ENCODE peak calls at places on chromosomes 16 and 17, in eight cellular contexts. One of them, this sample, is unnamed.

GRCh38 chr17:73401911-73402310 is 90.1 kb upstream of the CDC42EP4 start:
- DNase-seq in heart left ventricle: peak; percentile 87
- DNase-seq in SK-N-SH: peak; percentile 67
- DNase-seq in GM06990: no peak
- DNase-seq in transverse colon: no peak
- DNase-seq in brain microvascular endothelial cell: peak; percentile 86
- DNase-seq in CD8-positive, alpha-beta T cell: no peak
- DNase-seq in psoas muscle: peak; percentile 53
- DNase-seq in this sample: no peak

GRCh38 chr16:30902070-30902972 is 5.9 kb downstream of the CTF1 start:
- DNase-seq in brain microvascular endothelial cell: peak; percentile 16
- DNase-seq in heart left ventricle: peak; percentile 85
- DNase-seq in SK-N-SH: peak; percentile 94
- DNase-seq in GM06990: peak; percentile 78
- DNase-seq in transverse colon: peak; percentile 74
- DNase-seq in CD8-positive, alpha-beta T cell: peak; percentile 58
- DNase-seq in psoas muscle: peak; percentile 74
- DNase-seq in this sample: peak; percentile 30

GRCh38 chr16:10622036-10622921 is 41.9 kb upstream of the EMP2 start:
- DNase-seq in transverse colon: no peak
- DNase-seq in psoas muscle: no peak
- DNase-seq in CD8-positive, alpha-beta T cell: no peak
- DNase-seq in heart left ventricle: peak; percentile 31
- DNase-seq in SK-N-SH: no peak
- DNase-seq in brain microvascular endothelial cell: no peak
- DNase-seq in GM06990: no peak
- DNase-seq in this sample: no peak

GRCh38 chr17:43068570-43069367 is 43.7 kb downstream of the RND2 start:
- DNase-seq in brain microvascular endothelial cell: no peak
- DNase-seq in SK-N-SH: no peak
- DNase-seq in heart left ventricle: no peak
- DNase-seq in GM06990: no peak
- DNase-seq in transverse colon: no peak
- DNase-seq in psoas muscle: no peak
- DNase-seq in CD8-positive, alpha-beta T cell: no peak
- DNase-seq in this sample: no peak

GRCh38 chr16:80274576-80275191 is 266.1 kb upstream of the DYNLRB2 start:
- DNase-seq in SK-N-SH: no peak
- DNase-seq in psoas muscle: no peak
- DNase-seq in transverse colon: no peak
- DNase-seq in CD8-positive, alpha-beta T cell: no peak
- DNase-seq in heart left ventricle: no peak
- DNase-seq in GM06990: no peak
- DNase-seq in brain microvascular endothelial cell: peak; percentile 79
- DNase-seq in this sample: peak; percentile 93

GRCh38 chr16:88690341-88691128 is 4.2 kb upstream of the SNAI3 start:
- DNase-seq in GM06990: no peak
- DNase-seq in transverse colon: no peak
- DNase-seq in SK-N-SH: no peak
- DNase-seq in psoas muscle: no peak
- DNase-seq in brain microvascular endothelial cell: no peak
- DNase-seq in heart left ventricle: no peak
- DNase-seq in CD8-positive, alpha-beta T cell: no peak
- DNase-seq in this sample: no peak

GRCh38 chr17:76727745-76728456 is 1.3 kb downstream of the METTL23 start:
- DNase-seq in GM06990: peak; percentile 44
- DNase-seq in CD8-positive, alpha-beta T cell: peak; percentile 25
- DNase-seq in SK-N-SH: no peak
- DNase-seq in transverse colon: peak; percentile 28
- DNase-seq in psoas muscle: no peak
- DNase-seq in heart left ventricle: no peak
- DNase-seq in brain microvascular endothelial cell: no peak
- DNase-seq in this sample: no peak

GRCh38 chr16:73183678-73184092 is 135.8 kb upstream of the ZFHX3 start:
- DNase-seq in GM06990: no peak
- DNase-seq in psoas muscle: no peak
- DNase-seq in CD8-positive, alpha-beta T cell: no peak
- DNase-seq in SK-N-SH: peak; percentile 72
- DNase-seq in transverse colon: no peak
- DNase-seq in brain microvascular endothelial cell: no peak
- DNase-seq in heart left ventricle: peak; percentile 32
- DNase-seq in this sample: no peak

GRCh38 chr17:15340966-15341365 is 431 bp downstream of the TEKT3 start:
- DNase-seq in psoas muscle: no peak
- DNase-seq in brain microvascular endothelial cell: no peak
- DNase-seq in CD8-positive, alpha-beta T cell: no peak
- DNase-seq in SK-N-SH: peak; percentile 41
- DNase-seq in GM06990: no peak
- DNase-seq in transverse colon: no peak
- DNase-seq in heart left ventricle: no peak
- DNase-seq in this sample: no peak

GRCh38 chr16:58507195-58507962 is 7.4 kb downstream of the NDRG4 start:
- DNase-seq in transverse colon: no peak
- DNase-seq in CD8-positive, alpha-beta T cell: no peak
- DNase-seq in GM06990: no peak
- DNase-seq in heart left ventricle: no peak
- DNase-seq in psoas muscle: no peak
- DNase-seq in SK-N-SH: no peak
- DNase-seq in brain microvascular endothelial cell: no peak
- DNase-seq in this sample: no peak

GRCh38 chr16:68408428-68408827 is 39.9 kb downstream of the SMPD3 start:
- DNase-seq in transverse colon: no peak
- DNase-seq in brain microvascular endothelial cell: no peak
- DNase-seq in heart left ventricle: no peak
- DNase-seq in CD8-positive, alpha-beta T cell: no peak
- DNase-seq in psoas muscle: no peak
- DNase-seq in GM06990: no peak
- DNase-seq in SK-N-SH: no peak
- DNase-seq in this sample: no peak

GRCh38 chr17:68771867-68772515 is 170.8 kb upstream of the FAM20A start:
- DNase-seq in heart left ventricle: no peak
- DNase-seq in transverse colon: no peak
- DNase-seq in GM06990: peak; percentile 42
- DNase-seq in psoas muscle: no peak
- DNase-seq in CD8-positive, alpha-beta T cell: no peak
- DNase-seq in SK-N-SH: peak; percentile 52
- DNase-seq in brain microvascular endothelial cell: peak; percentile 69
- DNase-seq in this sample: peak; percentile 41

GRCh38 chr17:27421111-27421510 is 35.1 kb upstream of the KSR1 start:
- DNase-seq in heart left ventricle: no peak
- DNase-seq in CD8-positive, alpha-beta T cell: no peak
- DNase-seq in transverse colon: no peak
- DNase-seq in brain microvascular endothelial cell: no peak
- DNase-seq in GM06990: no peak
- DNase-seq in SK-N-SH: no peak
- DNase-seq in psoas muscle: no peak
- DNase-seq in this sample: no peak

GRCh38 chr16:87435399-87436224 is 43.5 kb downstream of the MAP1LC3B start:
- DNase-seq in heart left ventricle: no peak
- DNase-seq in SK-N-SH: peak; percentile 41
- DNase-seq in brain microvascular endothelial cell: peak; percentile 65
- DNase-seq in transverse colon: no peak
- DNase-seq in psoas muscle: no peak
- DNase-seq in GM06990: no peak
- DNase-seq in CD8-positive, alpha-beta T cell: no peak
- DNase-seq in this sample: peak; percentile 88

GRCh38 chr16:50502616-50503000 is 45.6 kb upstream of the NKD1 start:
- DNase-seq in CD8-positive, alpha-beta T cell: no peak
- DNase-seq in GM06990: no peak
- DNase-seq in psoas muscle: no peak
- DNase-seq in SK-N-SH: no peak
- DNase-seq in brain microvascular endothelial cell: no peak
- DNase-seq in heart left ventricle: no peak
- DNase-seq in transverse colon: no peak
- DNase-seq in this sample: no peak

DNA sequence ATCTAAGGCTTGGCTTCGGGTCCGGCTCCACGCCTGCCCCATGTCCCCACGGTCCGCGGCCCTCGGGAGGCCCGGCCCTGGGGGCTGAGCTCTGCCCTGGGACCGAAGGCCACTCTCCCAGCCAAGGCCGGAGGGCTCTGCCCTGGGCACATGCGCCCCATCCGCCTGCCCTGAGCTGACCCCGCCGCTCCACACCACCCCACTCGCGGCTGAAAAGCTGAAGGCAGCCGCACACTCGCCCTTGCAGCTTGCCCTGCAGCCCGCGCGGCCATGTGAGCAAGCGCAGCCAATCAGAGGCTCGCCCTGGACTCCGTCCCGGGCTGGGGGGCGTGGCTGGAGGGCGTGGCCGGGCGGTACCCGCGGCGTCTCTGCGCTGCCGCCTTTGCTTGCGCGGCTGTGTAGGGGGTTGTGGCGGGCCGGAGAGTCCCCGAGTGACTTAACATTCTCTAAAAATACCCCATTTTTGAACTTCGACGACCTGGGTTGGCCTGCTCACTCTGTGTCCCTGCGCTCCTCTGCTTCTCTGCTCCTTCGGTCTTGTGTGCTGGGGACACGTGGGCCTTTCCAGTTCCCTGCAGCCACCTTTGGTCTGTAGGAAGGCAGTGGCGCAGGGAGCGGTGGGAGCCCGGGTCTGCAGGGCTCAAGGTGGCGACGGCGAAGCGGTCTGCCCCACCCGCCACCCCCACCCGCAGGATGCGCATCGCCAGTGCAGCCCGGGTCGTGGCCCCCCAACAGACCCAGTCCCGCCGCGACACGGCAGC is 8.8 kb upstream of the MAP2K3 start:
- DNase-seq in SK-N-SH: peak; percentile 97
- DNase-seq in psoas muscle: peak; percentile 94
- DNase-seq in transverse colon: peak; percentile 97
- DNase-seq in brain microvascular endothelial cell: peak; percentile 67
- DNase-seq in CD8-positive, alpha-beta T cell: peak; percentile 96
- DNase-seq in GM06990: peak; percentile 94
- DNase-seq in heart left ventricle: peak; percentile 96
- DNase-seq in this sample: peak; percentile 39
- TF ChIP-seq CTCF in SK-N-SH: no peak
- TF ChIP-seq CTCF in psoas muscle: peak; percentile 4
- TF ChIP-seq CTCF in transverse colon: peak; percentile 8
- TF ChIP-seq CTCF in brain microvascular endothelial cell: no peak
- TF ChIP-seq CTCF in CD8-positive, alpha-beta T cell: no peak
- TF ChIP-seq CTCF in GM06990: no peak
- TF ChIP-seq CTCF in heart left ventricle: no peak
- TF ChIP-seq CTCF in this sample: no peak

GRCh38 chr17:29793501-29793900 is 136.5 kb downstream of the SSH2 start:
- DNase-seq in CD8-positive, alpha-beta T cell: no peak
- DNase-seq in brain microvascular endothelial cell: no peak
- DNase-seq in psoas muscle: no peak
- DNase-seq in transverse colon: no peak
- DNase-seq in SK-N-SH: no peak
- DNase-seq in GM06990: no peak
- DNase-seq in heart left ventricle: no peak
- DNase-seq in this sample: peak; percentile 37

GRCh38 chr17:29788045-29788444 is 142.0 kb downstream of the SSH2 start:
- DNase-seq in CD8-positive, alpha-beta T cell: no peak
- DNase-seq in heart left ventricle: no peak
- DNase-seq in brain microvascular endothelial cell: no peak
- DNase-seq in transverse colon: no peak
- DNase-seq in psoas muscle: no peak
- DNase-seq in GM06990: no peak
- DNase-seq in SK-N-SH: no peak
- DNase-seq in this sample: no peak

GRCh38 chr17:29784661-29785060 is 145.4 kb downstream of the SSH2 start:
- DNase-seq in SK-N-SH: no peak
- DNase-seq in GM06990: no peak
- DNase-seq in psoas muscle: no peak
- DNase-seq in transverse colon: no peak
- DNase-seq in heart left ventricle: no peak
- DNase-seq in brain microvascular endothelial cell: no peak
- DNase-seq in CD8-positive, alpha-beta T cell: no peak
- DNase-seq in this sample: peak; percentile 60

GRCh38 chr17:29791336-29791735 is 138.7 kb downstream of the SSH2 start:
- DNase-seq in heart left ventricle: no peak
- DNase-seq in GM06990: no peak
- DNase-seq in CD8-positive, alpha-beta T cell: no peak
- DNase-seq in transverse colon: no peak
- DNase-seq in SK-N-SH: no peak
- DNase-seq in brain microvascular endothelial cell: no peak
- DNase-seq in psoas muscle: no peak
- DNase-seq in this sample: no peak

DNA sequence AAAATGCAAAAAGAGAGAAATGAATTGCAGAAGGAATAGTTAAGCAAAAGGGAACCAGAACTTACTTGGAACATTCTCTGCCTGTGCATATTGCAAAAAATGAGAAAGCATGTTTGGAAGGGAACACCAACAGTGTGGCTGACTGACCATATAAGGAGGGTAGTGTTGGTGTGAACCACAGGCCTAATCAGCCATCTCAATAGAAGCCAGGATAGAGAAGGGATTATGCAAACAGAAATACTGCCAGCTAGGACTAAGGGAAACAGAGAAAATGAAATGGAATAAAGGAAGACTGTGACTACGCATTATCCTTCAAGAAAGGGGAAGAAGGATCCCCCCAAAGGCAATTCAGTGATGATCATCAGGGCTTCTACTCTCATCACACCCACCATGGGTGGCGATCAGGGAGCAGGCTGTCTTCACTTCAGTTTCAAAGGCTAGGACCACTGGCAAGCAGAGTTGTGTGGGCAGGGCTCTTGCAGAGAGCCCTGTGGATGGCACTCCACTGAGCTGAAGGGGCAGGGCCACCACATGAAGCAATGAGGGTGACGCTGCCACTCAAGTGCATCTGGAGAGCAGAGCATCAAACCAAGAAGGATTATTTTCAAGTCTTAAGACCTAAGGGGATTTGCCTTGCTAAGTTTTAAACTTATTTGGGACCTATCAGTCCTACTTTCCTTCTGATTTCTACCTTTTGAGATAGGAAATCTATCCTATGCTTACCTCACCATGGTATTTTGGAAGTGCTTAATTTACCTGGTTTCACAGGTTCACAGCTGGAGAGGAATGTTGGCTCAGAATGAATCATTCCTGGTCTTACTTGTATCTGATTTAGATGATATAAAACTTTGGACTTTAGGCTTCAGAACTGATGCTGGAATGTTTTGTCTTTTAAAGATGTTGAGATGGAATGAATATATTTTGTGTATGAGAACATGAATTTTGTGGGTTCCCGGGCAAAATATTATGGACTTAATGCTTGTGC is 140.6 kb downstream of the SSH2 start:
- DNase-seq in SK-N-SH: no peak
- DNase-seq in transverse colon: no peak
- DNase-seq in GM06990: no peak
- DNase-seq in brain microvascular endothelial cell: no peak
- DNase-seq in psoas muscle: no peak
- DNase-seq in heart left ventricle: no peak
- DNase-seq in CD8-positive, alpha-beta T cell: no peak
- DNase-seq in this sample: peak; percentile 16
- H3K4me3 ChIP-seq in SK-N-SH: no peak overlapping the region
- H3K4me3 ChIP-seq in transverse colon: no peak overlapping the region
- H3K4me3 ChIP-seq in GM06990: no peak overlapping the region
- H3K4me3 ChIP-seq in brain microvascular endothelial cell: no peak overlapping the region
- H3K4me3 ChIP-seq in psoas muscle: no peak overlapping the region
- H3K4me3 ChIP-seq in heart left ventricle: no peak overlapping the region
- H3K4me3 ChIP-seq in CD8-positive, alpha-beta T cell: no peak overlapping the region
- H3K4me3 ChIP-seq in this sample: no peak overlapping the region

GRCh38 chr17:35898283-35899070 is 18.3 kb upstream of the CCL5 start:
- DNase-seq in brain microvascular endothelial cell: no peak
- DNase-seq in SK-N-SH: no peak
- DNase-seq in heart left ventricle: peak; percentile 66
- DNase-seq in psoas muscle: no peak
- DNase-seq in CD8-positive, alpha-beta T cell: no peak
- DNase-seq in transverse colon: peak; percentile 40
- DNase-seq in GM06990: no peak
- DNase-seq in this sample: no peak
- H3K36me3 ChIP-seq in brain microvascular endothelial cell: no peaks in the 10 kb centered on the region
- H3K36me3 ChIP-seq in SK-N-SH: no peaks in the 10 kb centered on the region
- H3K36me3 ChIP-seq in heart left ventricle: no peaks in the 10 kb centered on the region
- H3K36me3 ChIP-seq in psoas muscle: no peaks in the 10 kb centered on the region
- H3K36me3 ChIP-seq in CD8-positive, alpha-beta T cell: no peaks in the 10 kb centered on the region
- H3K36me3 ChIP-seq in transverse colon: no peaks in the 10 kb centered on the region
- H3K36me3 ChIP-seq in GM06990: no peaks in the 10 kb centered on the region
- H3K36me3 ChIP-seq in this sample: no peaks in the 10 kb centered on the region

GRCh38 chr16:2854700-2855309 is 3.2 kb downstream of the PRSS22 start:
- DNase-seq in transverse colon: no peak
- DNase-seq in psoas muscle: no peak
- DNase-seq in CD8-positive, alpha-beta T cell: no peak
- DNase-seq in GM06990: no peak
- DNase-seq in SK-N-SH: peak; percentile 46
- DNase-seq in heart left ventricle: no peak
- DNase-seq in brain microvascular endothelial cell: no peak
- DNase-seq in this sample: no peak
- TF ChIP-seq CTCF in transverse colon: no peak
- TF ChIP-seq CTCF in psoas muscle: peak; percentile 16
- TF ChIP-seq CTCF in CD8-positive, alpha-beta T cell: no peak
- TF ChIP-seq CTCF in GM06990: peak; percentile 43
- TF ChIP-seq CTCF in SK-N-SH: peak; percentile 58
- TF ChIP-seq CTCF in heart left ventricle: no peak
- TF ChIP-seq CTCF in brain microvascular endothelial cell: peak; percentile 76
- TF ChIP-seq CTCF in this sample: peak; percentile 46